ENCODE peak calls at places on chromosomes 3 and 15, in five cellular contexts. One of them, this sample, is unnamed.

GRCh38 chr3:172152294-172152649 is 112.9 kb downstream of the FNDC3B start:
- DNase-seq in SIG-M5: no peak
- DNase-seq in stimulated activated CD8-positive, alpha-beta memory T cell treated with anti-CD3 and anti-CD28 coated beads, Interleukin-15, amount 100 ng/mL, for 24 hours: no peak
- DNase-seq in SW480: no peak
- DNase-seq in nephron progenitor cell: no peak
- DNase-seq in this sample: no peak

GRCh38 chr15:46213551-46213950 is 578.7 kb downstream of the SQOR start:
- DNase-seq in stimulated activated CD8-positive, alpha-beta memory T cell treated with anti-CD3 and anti-CD28 coated beads, Interleukin-15, amount 100 ng/mL, for 24 hours: no peak
- DNase-seq in SW480: no peak
- DNase-seq in nephron progenitor cell: no peak
- DNase-seq in SIG-M5: no peak
- DNase-seq in this sample: no peak

GRCh38 chr15:98952381-98952803 is 55.2 kb downstream of the PGPEP1L start:
- DNase-seq in SW480: no peak
- DNase-seq in SIG-M5: no peak
- DNase-seq in nephron progenitor cell: no peak
- DNase-seq in stimulated activated CD8-positive, alpha-beta memory T cell treated with anti-CD3 and anti-CD28 coated beads, Interleukin-15, amount 100 ng/mL, for 24 hours: no peak
- DNase-seq in this sample: no peak

GRCh38 chr3:43296565-43296964 is 10.2 kb downstream of the SNRK start:
- DNase-seq in nephron progenitor cell: no peak
- DNase-seq in stimulated activated CD8-positive, alpha-beta memory T cell treated with anti-CD3 and anti-CD28 coated beads, Interleukin-15, amount 100 ng/mL, for 24 hours: no peak
- DNase-seq in SIG-M5: peak
- DNase-seq in SW480: no peak
- DNase-seq in this sample: peak

GRCh38 chr15:28164876-28165275 is 65.8 kb upstream of the OCA2 start:
- DNase-seq in SW480: no peak
- DNase-seq in stimulated activated CD8-positive, alpha-beta memory T cell treated with anti-CD3 and anti-CD28 coated beads, Interleukin-15, amount 100 ng/mL, for 24 hours: no peak
- DNase-seq in SIG-M5: no peak
- DNase-seq in nephron progenitor cell: no peak
- DNase-seq in this sample: no peak

GRCh38 chr15:70156781-70157261 is 59.1 kb upstream of the TLE3 start:
- DNase-seq in stimulated activated CD8-positive, alpha-beta memory T cell treated with anti-CD3 and anti-CD28 coated beads, Interleukin-15, amount 100 ng/mL, for 24 hours: no peak
- DNase-seq in SW480: no peak
- DNase-seq in SIG-M5: no peak
- DNase-seq in nephron progenitor cell: peak
- DNase-seq in this sample: no peak

GRCh38 chr3:160458151-160458550 is 8.6 kb upstream of the TRIM59 start:
- DNase-seq in SW480: no peak
- DNase-seq in stimulated activated CD8-positive, alpha-beta memory T cell treated with anti-CD3 and anti-CD28 coated beads, Interleukin-15, amount 100 ng/mL, for 24 hours: no peak
- DNase-seq in nephron progenitor cell: no peak
- DNase-seq in SIG-M5: no peak
- DNase-seq in this sample: no peak

GRCh38 chr3:177470200-177470941 is 273.1 kb upstream of the TBL1XR1 start:
- DNase-seq in SW480: no peak
- DNase-seq in stimulated activated CD8-positive, alpha-beta memory T cell treated with anti-CD3 and anti-CD28 coated beads, Interleukin-15, amount 100 ng/mL, for 24 hours: no peak
- DNase-seq in SIG-M5: no peak
- DNase-seq in nephron progenitor cell: no peak
- DNase-seq in this sample: no peak

GRCh38 chr3:195095035-195095703 is 175.8 kb downstream of the XXYLT1 start:
- DNase-seq in SW480: peak
- DNase-seq in stimulated activated CD8-positive, alpha-beta memory T cell treated with anti-CD3 and anti-CD28 coated beads, Interleukin-15, amount 100 ng/mL, for 24 hours: no peak
- DNase-seq in nephron progenitor cell: no peak
- DNase-seq in SIG-M5: no peak
- DNase-seq in this sample: peak

GRCh38 chr3:134601539-134602439 is 49.0 kb downstream of the KY start:
- DNase-seq in SIG-M5: no peak
- DNase-seq in nephron progenitor cell: peak
- DNase-seq in stimulated activated CD8-positive, alpha-beta memory T cell treated with anti-CD3 and anti-CD28 coated beads, Interleukin-15, amount 100 ng/mL, for 24 hours: no peak
- DNase-seq in SW480: no peak
- DNase-seq in this sample: no peak

GRCh38 chr15:98803228-98804056 is 155.1 kb downstream of the IGF1R start:
- DNase-seq in stimulated activated CD8-positive, alpha-beta memory T cell treated with anti-CD3 and anti-CD28 coated beads, Interleukin-15, amount 100 ng/mL, for 24 hours: no peak
- DNase-seq in SIG-M5: no peak
- DNase-seq in nephron progenitor cell: no peak
- DNase-seq in SW480: no peak
- DNase-seq in this sample: no peak

GRCh38 chr15:65066001-65066634 is 1.7 kb downstream of the RASL12 start:
- DNase-seq in SIG-M5: no peak
- DNase-seq in stimulated activated CD8-positive, alpha-beta memory T cell treated with anti-CD3 and anti-CD28 coated beads, Interleukin-15, amount 100 ng/mL, for 24 hours: no peak
- DNase-seq in nephron progenitor cell: no peak
- DNase-seq in SW480: no peak
- DNase-seq in this sample: no peak